ENCODE peak calls at places on chromosomes 5 and 9, in nine cellular contexts. M is brain microvascular endothelial cell, H is fibroblast of lung, Q is HCT116, S is substantia nigra, I is psoas muscle, Y is tibial nerve, B is uterus, J is A549. G is an unnamed sample.

GRCh38 chr5:145389047-145389446 is 446.1 kb downstream of the PRELID2 start:
- DNase-seq in M (no peak), H (no peak), Q (no peak), S (no peak), I (no peak), Y (no peak), B (no peak), J (no peak), G (no peak)

GRCh38 chr5:16457853-16458252 is 7.7 kb downstream of the ZNF622 start:
- DNase-seq in M (no peak), H (no peak), Q (no peak), S (no peak), I (no peak), Y (no peak), B (no peak), J (no peak), G (no peak)

GRCh38 chr5:127028822-127029457 is 1.4 kb downstream of the MARCHF3 start:
- DNase-seq in M (peak), H (peak), Q (no peak), S (peak), I (no peak), Y (no peak), B (no peak), J (no peak), G (peak)

GRCh38 chr9:121498150-121498486 is 1.5 kb downstream of the GGTA1 start:
- DNase-seq in M (peak), H (peak), Q (peak), S (peak), I (no peak), Y (no peak), B (peak), J (peak), G (peak)

GRCh38 chr5:163396941-163397340 is 40.5 kb upstream of the CCNG1 start:
- DNase-seq in M (no peak), H (no peak), Q (no peak), S (no peak), I (no peak), Y (no peak), B (no peak), J (no peak), G (no peak)

GRCh38 chr5:35066260-35066795 is 18.6 kb upstream of the AGXT2 start:
- DNase-seq in M (no peak), H (no peak), Q (no peak), S (no peak), I (no peak), Y (no peak), B (no peak), J (no peak), G (no peak)

GRCh38 chr5:173802670-173803165 is 85.4 kb upstream of the CPEB4 start:
- DNase-seq in M (no peak), H (peak), Q (no peak), S (no peak), I (peak), Y (no peak), B (no peak), J (peak), G (no peak)

GRCh38 chr5:65535529-65535987 is 27.4 kb downstream of the CENPK start:
- DNase-seq in M (no peak), H (peak), Q (no peak), S (no peak), I (no peak), Y (no peak), B (no peak), J (no peak), G (no peak)

GRCh38 chr5:153562189-153562588 is 71.7 kb downstream of the GRIA1 start:
- DNase-seq in M (peak), H (peak), Q (no peak), S (no peak), I (no peak), Y (no peak), B (no peak), J (no peak), G (no peak)

GRCh38 chr9:102867488-102867887 is 127.6 kb upstream of the CYLC2 start:
- DNase-seq in M (peak), H (no peak), Q (no peak), S (no peak), I (no peak), Y (no peak), B (no peak), J (peak), G (no peak)

GRCh38 chr5:35098214-35098613 is 50.5 kb upstream of the AGXT2 start:
- DNase-seq in M (no peak), H (no peak), Q (no peak), S (no peak), I (no peak), Y (no peak), B (no peak), J (no peak), G (no peak)

GRCh38 chr5:168600409-168600808 is 21.2 kb upstream of the PANK3 start:
- DNase-seq in M (no peak), H (no peak), Q (no peak), S (no peak), I (no peak), Y (no peak), B (no peak), J (no peak), G (no peak)

GRCh38 chr5:76983468-76983867 is 30.6 kb downstream of the CRHBP start:
- DNase-seq in M (no peak), H (no peak), Q (no peak), S (no peak), I (no peak), Y (no peak), B (no peak), J (peak), G (peak)

GRCh38 chr9:123586140-123586735 is 230.2 kb downstream of the CRB2 start:
- DNase-seq in M (no peak), H (no peak), Q (no peak), S (peak), I (no peak), Y (no peak), B (no peak), J (no peak), G (no peak)

GRCh38 chr9:8315211-8315610 is 515.6 kb upstream of the DMAC1 start:
- DNase-seq in M (peak), H (peak), Q (no peak), S (no peak), I (no peak), Y (no peak), B (no peak), J (no peak), G (no peak)

GRCh38 chr9:73643379-73644013 is 491.8 kb downstream of the ANXA1 start:
- DNase-seq in M (peak), H (peak), Q (no peak), S (no peak), I (no peak), Y (no peak), B (no peak), J (peak), G (no peak)

GRCh38 chr9:105007143-105007542 is 79.2 kb upstream of the ABCA1 start:
- DNase-seq in M (peak), H (peak), Q (no peak), S (no peak), I (peak), Y (no peak), B (peak), J (peak), G (no peak)

GRCh38 chr9:73038089-73038509 is 85.2 kb upstream of the ALDH1A1 start:
- DNase-seq in M (no peak), H (peak), Q (no peak), S (no peak), I (no peak), Y (no peak), B (no peak), J (peak), G (no peak)

GRCh38 chr5:36875051-36875788 is 1.3 kb upstream of the NIPBL start:
- DNase-seq in M (peak), H (peak), Q (no peak), S (peak), I (peak), Y (peak), B (peak), J (peak), G (peak)

GRCh38 chr5:169099801-169100734 is 200.9 kb downstream of the SLIT3 start:
- DNase-seq in M (no peak), H (no peak), Q (no peak), S (no peak), I (no peak), Y (no peak), B (no peak), J (peak), G (no peak)

GRCh38 chr9:71748280-71748743 is 20.0 kb downstream of the CEMIP2 start:
- DNase-seq in M (peak), H (peak), Q (no peak), S (no peak), I (no peak), Y (no peak), B (no peak), J (no peak), G (no peak)

GRCh38 chr9:97682242-97682641 is 14.9 kb downstream of the XPA start:
- DNase-seq in M (no peak), H (no peak), Q (no peak), S (no peak), I (no peak), Y (no peak), B (no peak), J (no peak), G (no peak)

GRCh38 chr9:37801287-37801850 is 772 bp downstream of the DCAF10 start:
- DNase-seq in M (no peak), H (peak), Q (no peak), S (peak), I (peak), Y (no peak), B (no peak), J (peak), G (peak)

GRCh38 chr5:68396722-68397121 is 181.2 kb downstream of the PIK3R1 start:
- DNase-seq in M (no peak), H (no peak), Q (no peak), S (no peak), I (no peak), Y (no peak), B (no peak), J (peak), G (no peak)

GRCh38 chr9:135038826-135039225 is 48.6 kb upstream of the OLFM1 start:
- DNase-seq in M (no peak), H (no peak), Q (no peak), S (no peak), I (no peak), Y (no peak), B (no peak), J (no peak), G (no peak)

GRCh38 chr5:53874409-53874808 is 314.0 kb downstream of the NDUFS4 start:
- DNase-seq in M (no peak), H (no peak), Q (no peak), S (no peak), I (no peak), Y (no peak), B (no peak), J (peak), G (no peak)

GRCh38 chr5:67481362-67481761 is 284.8 kb upstream of the CD180 start:
- DNase-seq in M (no peak), H (no peak), Q (no peak), S (no peak), I (no peak), Y (no peak), B (no peak), J (no peak), G (no peak)

GRCh38 chr5:170892201-170892600 is 30.4 kb downstream of the RANBP17 start:
- DNase-seq in M (peak), H (peak), Q (no peak), S (no peak), I (no peak), Y (no peak), B (no peak), J (no peak), G (no peak)

GRCh38 chr5:36070687-36071571 is 4.2 kb upstream of the UGT3A2 start:
- DNase-seq in M (no peak), H (no peak), Q (no peak), S (no peak), I (no peak), Y (no peak), B (no peak), J (no peak), G (no peak)

GRCh38 chr9:124624735-124624992 is 117.5 kb upstream of the NR5A1 start:
- DNase-seq in M (no peak), H (no peak), Q (no peak), S (no peak), I (no peak), Y (no peak), B (no peak), J (no peak), G (no peak)

GRCh38 chr9:4155224-4156026 is 144.4 kb downstream of the GLIS3 start:
- DNase-seq in M (no peak), H (no peak), Q (no peak), S (no peak), I (no peak), Y (no peak), B (no peak), J (peak), G (no peak)

GRCh38 chr5:505946-506555 is 18.2 kb downstream of the SLC9A3 start:
- DNase-seq in M (no peak), H (no peak), Q (no peak), S (no peak), I (no peak), Y (no peak), B (no peak), J (no peak), G (no peak)

GRCh38 chr5:145450286-145450969 is 384.7 kb downstream of the PRELID2 start:
- DNase-seq in M (no peak), H (no peak), Q (no peak), S (no peak), I (no peak), Y (no peak), B (no peak), J (no peak), G (no peak)

GRCh38 chr5:669842-670395 is 23.2 kb downstream of the TPPP start:
- DNase-seq in M (no peak), H (no peak), Q (no peak), S (no peak), I (no peak), Y (no peak), B (no peak), J (no peak), G (no peak)

GRCh38 chr5:73522989-73523388 is 24.7 kb downstream of the BTF3 start:
- DNase-seq in M (no peak), H (no peak), Q (no peak), S (no peak), I (no peak), Y (no peak), B (no peak), J (no peak), G (no peak)

DNA sequence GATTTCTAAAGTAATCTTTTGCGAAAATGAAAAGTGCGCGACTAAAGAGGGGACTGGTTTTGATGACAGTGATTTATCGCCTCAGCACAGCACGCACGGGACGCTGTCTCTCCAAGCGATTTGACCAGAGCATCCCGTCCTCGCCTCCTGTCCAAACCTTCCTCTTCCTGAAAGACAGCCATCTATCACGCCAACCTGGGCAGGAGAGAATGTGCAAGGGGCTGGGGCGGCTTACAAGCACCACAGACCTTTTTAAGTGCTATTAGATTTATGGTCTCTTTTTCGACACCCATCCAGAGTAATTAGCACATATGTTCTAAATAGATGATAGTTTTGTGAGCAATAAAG is 7.4 kb downstream of the NR2F1-AS1 start:
- DNase-seq in M (no peak), H (no peak), Q (no peak), S (no peak), I (no peak), Y (no peak), B (no peak), J (no peak), G (no peak)
- H3K27ac ChIP-seq in M (no peak), H (peak), Q (no peak), S (no peak), I (no peak), Y (peak), B (no peak), J (no peak), G (no peak)

DNA sequence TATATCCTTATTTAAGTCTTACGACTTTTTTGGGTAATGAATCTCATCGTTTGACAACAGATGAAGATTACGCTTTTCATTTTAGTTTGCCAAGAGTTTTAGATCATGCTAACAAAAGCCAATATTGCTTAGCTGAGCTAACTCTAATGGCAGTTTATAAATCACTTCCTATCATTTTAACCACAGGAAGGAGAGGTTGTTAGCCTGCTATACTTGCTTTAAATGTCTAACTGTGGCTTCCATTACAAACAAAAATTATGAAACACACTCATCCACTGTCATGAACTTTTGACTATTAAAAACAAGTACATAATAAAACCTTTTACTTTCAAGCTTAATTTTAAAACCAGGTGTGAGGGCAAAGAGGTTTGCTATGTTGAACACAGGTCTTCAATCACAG is 53.7 kb upstream of the ANKH start:
- DNase-seq in M (no peak), H (peak), Q (no peak), S (no peak), I (no peak), Y (no peak), B (no peak), J (no peak), G (no peak)
- H3K27ac ChIP-seq in M (peak), H (no peak), Q (no peak), S (no peak), I (no peak), Y (no peak), B (no peak), J (no peak), G (no peak)

DNA sequence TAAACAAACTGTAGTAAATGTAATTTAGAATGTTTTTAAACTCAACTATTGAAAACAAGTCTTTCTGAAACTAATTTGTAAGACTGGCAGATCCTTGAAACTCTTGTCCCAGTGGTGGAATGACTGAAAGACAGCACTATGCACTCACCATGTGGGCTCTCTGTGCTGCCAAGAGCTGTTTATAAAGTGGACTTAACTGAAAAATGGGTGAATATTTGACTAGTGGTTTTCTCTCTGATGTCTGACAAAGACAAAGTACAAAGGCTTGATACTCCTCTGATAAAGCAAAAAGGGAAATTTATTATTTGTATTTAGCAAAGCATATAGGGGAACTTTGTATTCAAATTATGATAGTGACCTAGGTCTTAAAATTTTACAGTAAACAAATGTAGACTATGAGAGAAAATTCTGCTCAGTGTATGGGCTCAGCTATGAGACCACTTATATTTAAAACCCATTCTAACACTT is 635.4 kb downstream of the NR2F1-AS1 start:
- DNase-seq in M (no peak), H (peak), Q (no peak), S (no peak), I (no peak), Y (no peak), B (no peak), J (peak), G (no peak)
- H3K27ac ChIP-seq in M (peak), H (peak), Q (peak), S (peak), I (no peak), Y (peak), B (no peak), J (peak), G (no peak)

DNA sequence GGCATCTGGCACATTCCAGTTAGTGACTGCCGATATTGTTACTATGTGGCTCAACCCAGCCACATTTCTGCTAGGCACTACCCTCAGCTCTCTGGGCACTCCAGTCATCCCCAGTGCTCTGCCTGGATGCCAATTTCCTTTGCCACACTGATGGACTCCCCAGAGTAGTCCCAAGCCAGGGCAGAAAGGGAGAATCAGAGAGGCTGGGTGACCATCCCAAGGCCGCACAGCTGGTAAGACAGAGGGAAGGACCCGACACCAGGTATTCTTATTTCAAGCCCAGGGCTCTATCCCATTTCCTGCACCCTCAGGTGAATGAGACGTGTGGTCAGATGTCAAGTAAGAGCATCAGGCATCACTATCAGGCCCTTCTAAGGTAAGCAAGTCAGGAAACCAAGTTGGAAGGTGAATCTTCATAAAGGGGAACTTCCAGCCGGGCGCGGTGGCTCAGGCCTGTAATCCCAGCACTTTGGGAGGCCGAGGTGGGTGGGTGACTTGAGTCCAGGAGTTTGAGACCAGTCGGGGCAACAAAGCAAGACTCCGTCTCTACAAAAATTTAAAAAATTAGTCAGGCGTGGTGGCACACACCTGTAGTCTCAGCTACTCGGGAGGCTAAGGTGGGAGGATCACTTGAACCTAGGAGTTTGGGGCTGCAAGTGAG is 38.6 kb downstream of the SH3PXD2B start:
- DNase-seq in M (no peak), H (no peak), Q (no peak), S (no peak), I (no peak), Y (no peak), B (peak), J (no peak), G (no peak)
- H3K27ac ChIP-seq in M (no peak), H (no peak), Q (no peak), S (no peak), I (no peak), Y (peak), B (peak), J (peak), G (peak)

DNA sequence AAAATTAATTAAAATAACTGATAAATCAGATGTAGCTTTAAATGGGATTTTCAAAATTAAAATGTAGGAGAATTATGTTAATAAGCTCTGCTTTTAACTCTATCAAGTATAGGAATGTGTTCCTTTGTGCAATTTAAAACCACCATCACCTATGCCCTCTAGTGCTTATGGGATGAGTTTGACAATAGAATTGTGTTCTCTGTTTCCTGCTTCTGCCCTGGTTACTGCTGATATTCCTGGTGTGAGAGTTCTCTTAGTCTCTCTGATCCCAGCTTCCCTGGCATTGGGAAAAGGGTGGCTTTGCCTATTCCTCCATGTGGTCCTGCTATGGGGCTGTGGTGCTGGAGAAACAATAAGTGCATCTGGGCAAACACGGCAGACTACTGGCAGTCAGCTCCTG is 8.1 kb downstream of the LRRTM2 start:
- DNase-seq in M (no peak), H (no peak), Q (no peak), S (no peak), I (no peak), Y (no peak), B (no peak), J (no peak), G (no peak)
- H3K27ac ChIP-seq in M (no peak), H (no peak), Q (no peak), S (peak), I (no peak), Y (no peak), B (no peak), J (no peak), G (no peak)

GRCh38 chr5:142600092-142600491 is 85.8 kb downstream of the FGF1 start:
- DNase-seq in M (no peak), H (no peak), Q (no peak), S (no peak), I (no peak), Y (no peak), B (no peak), J (no peak), G (no peak)
- H3K27ac ChIP-seq in M (no peak), H (peak), Q (no peak), S (no peak), I (no peak), Y (peak), B (peak), J (peak), G (no peak)

GRCh38 chr9:80797427-80797825 is 891.9 kb downstream of the TLE1 start:
- DNase-seq in M (no peak), H (no peak), Q (no peak), S (no peak), I (no peak), Y (no peak), B (no peak), J (no peak), G (no peak)

GRCh38 chr9:80793706-80794105 is 895.6 kb downstream of the TLE1 start:
- DNase-seq in M (no peak), H (no peak), Q (no peak), S (no peak), I (no peak), Y (no peak), B (no peak), J (no peak), G (no peak)

GRCh38 chr9:80794197-80794596 is 895.1 kb downstream of the TLE1 start:
- DNase-seq in M (no peak), H (no peak), Q (no peak), S (no peak), I (no peak), Y (no peak), B (no peak), J (no peak), G (no peak)

GRCh38 chr9:80797841-80798688 is 891.3 kb downstream of the TLE1 start:
- DNase-seq in M (no peak), H (peak), Q (no peak), S (no peak), I (no peak), Y (no peak), B (peak), J (no peak), G (peak)

GRCh38 chr9:80796662-80797426 is 892.5 kb downstream of the TLE1 start:
- DNase-seq in M (no peak), H (peak), Q (no peak), S (no peak), I (no peak), Y (no peak), B (peak), J (no peak), G (no peak)
- H3K27ac ChIP-seq in M (no peak), H (no peak), Q (no peak), S (no peak), I (no peak), Y (peak), B (peak), J (no peak), G (no peak)

G was measured in testis.